ENCODE peak calls at places on chromosome 11, in ten cellular contexts. T, B, I, S, F, U, E, Z, C and N are unnamed samples.

GRCh38 chr11:106413222-106413621 is 335.8 kb downstream of the AASDHPPT start:
- DNase-seq in T (no peak), B (no peak), I (no peak), S (no peak), F (no peak), U (no peak), E (no peak), Z (no peak), C (no peak), N (no peak)

GRCh38 chr11:121452609-121453150 is at the start of gene SORL1-AS1:
- DNase-seq in T (peak), B (no peak), I (no peak), S (peak), F (no peak), U (peak), E (no peak), Z (no peak), C (peak), N (peak)

GRCh38 chr11:46363031-46363407 is 15.8 kb downstream of the DGKZ start:
- DNase-seq in T (peak), B (no peak), I (peak), S (no peak), F (no peak), U (no peak), E (no peak), Z (peak), C (peak), N (peak)

GRCh38 chr11:27642954-27643353 is 57.3 kb downstream of the BDNF start:
- DNase-seq in T (no peak), B (no peak), I (no peak), S (no peak), F (no peak), U (no peak), E (no peak), Z (no peak), C (no peak), N (no peak)

GRCh38 chr11:66026017-66026529 is at the start of gene CATSPER1:
- DNase-seq in T (no peak), B (no peak), I (no peak), S (no peak), F (no peak), U (no peak), E (no peak), Z (no peak), C (no peak), N (no peak)

GRCh38 chr11:128399722-128400121 is 187.6 kb downstream of the ETS1 start:
- DNase-seq in T (no peak), B (no peak), I (no peak), S (no peak), F (no peak), U (no peak), E (no peak), Z (no peak), C (no peak), N (no peak)

GRCh38 chr11:125063429-125064043 is 431 bp downstream of the SLC37A2 start:
- DNase-seq in T (no peak), B (peak), I (no peak), S (peak), F (peak), U (no peak), E (no peak), Z (no peak), C (no peak), N (no peak)

GRCh38 chr11:86624366-86624765 is 48.0 kb downstream of the ME3 start:
- DNase-seq in T (peak), B (no peak), I (peak), S (no peak), F (no peak), U (no peak), E (no peak), Z (no peak), C (no peak), N (peak)

DNA sequence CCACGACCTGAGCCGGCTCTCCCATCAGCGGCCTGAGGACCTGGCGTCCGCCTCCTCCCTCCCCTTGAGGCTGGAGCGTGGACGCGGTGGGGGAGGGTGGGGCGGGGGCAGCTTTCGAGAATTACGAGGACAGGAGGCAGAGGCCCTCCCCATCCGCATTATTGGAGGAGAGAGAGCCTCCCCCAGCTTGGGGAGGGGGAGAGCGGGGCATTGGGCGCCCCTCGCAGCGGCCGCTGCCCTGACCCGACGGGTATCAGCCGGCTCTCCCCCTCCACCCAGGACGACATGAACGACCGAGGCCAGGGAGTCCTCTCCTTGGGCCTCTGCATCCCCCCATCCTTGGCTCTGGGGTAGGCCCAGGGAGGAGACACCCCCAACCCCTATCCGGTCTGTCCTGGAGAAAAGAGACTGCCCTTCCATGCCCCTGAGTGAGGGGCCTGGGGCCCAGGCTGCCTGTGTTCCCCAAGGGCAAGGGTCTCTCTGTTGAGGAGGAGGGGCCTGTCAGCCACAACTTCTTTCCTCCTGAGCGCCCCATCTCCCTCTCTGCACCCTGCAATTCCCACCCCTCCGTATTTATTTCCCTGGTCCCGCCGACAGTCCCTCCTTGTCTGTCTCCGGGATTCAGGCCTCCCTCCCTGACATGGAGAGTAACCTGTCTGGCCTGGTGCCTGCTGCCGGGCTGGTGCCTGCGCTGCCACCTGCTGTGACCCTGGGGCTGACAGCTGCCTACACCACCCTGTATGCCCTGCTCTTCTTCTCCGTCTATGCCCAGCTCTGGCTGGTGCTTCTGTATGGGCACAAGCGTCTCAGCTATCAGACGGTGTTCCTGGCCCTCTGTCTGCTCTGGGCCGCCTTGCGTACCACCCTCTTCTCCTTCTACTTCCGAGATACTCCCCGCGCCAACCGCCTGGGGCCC is 495 bp downstream of the GPR137 start:
- DNase-seq in T (no peak), B (peak), I (no peak), S (no peak), F (no peak), U (no peak), E (no peak), Z (no peak), C (no peak), N (peak)
- H3K4me3 ChIP-seq in T (peak), B (peak), I (peak), S (peak), F (peak), U (peak), E (peak), Z (peak), C (peak), N (peak)

GRCh38 chr11:100719809-100720221 is 32.7 kb downstream of the ARHGAP42 start:
- DNase-seq in T (peak), B (peak), I (peak), S (no peak), F (no peak), U (peak), E (peak), Z (peak), C (peak), N (peak)
- H3K4me3 ChIP-seq in T (no peak), B (no peak), I (no peak), S (no peak), F (no peak), U (no peak), E (no peak), Z (no peak), C (no peak), N (no peak)

GRCh38 chr11:122754028-122754427 is 84.3 kb upstream of the CRTAM start:
- DNase-seq in T (no peak), B (no peak), I (no peak), S (no peak), F (no peak), U (no peak), E (no peak), Z (no peak), C (no peak), N (no peak)

GRCh38 chr11:122755409-122755808 is 82.9 kb upstream of the CRTAM start:
- DNase-seq in T (no peak), B (peak), I (no peak), S (no peak), F (peak), U (peak), E (no peak), Z (no peak), C (no peak), N (no peak)

GRCh38 chr11:122755941-122756340 is 82.4 kb upstream of the CRTAM start:
- DNase-seq in T (no peak), B (no peak), I (no peak), S (no peak), F (no peak), U (no peak), E (no peak), Z (no peak), C (no peak), N (no peak)

GRCh38 chr11:122756417-122756816 is 81.9 kb upstream of the CRTAM start:
- DNase-seq in T (no peak), B (no peak), I (no peak), S (peak), F (no peak), U (no peak), E (no peak), Z (no peak), C (no peak), N (peak)

GRCh38 chr11:122754553-122755322 is 83.6 kb upstream of the CRTAM start:
- DNase-seq in T (peak), B (peak), I (no peak), S (peak), F (peak), U (no peak), E (no peak), Z (no peak), C (no peak), N (peak)
- H3K4me3 ChIP-seq in T (no peak), B (no peak), I (no peak), S (no peak), F (no peak), U (no peak), E (no peak), Z (no peak), C (no peak), N (no peak)

GRCh38 chr11:117300773-117301172 is 9.6 kb downstream of the BACE1-AS start:
- DNase-seq in T (no peak), B (no peak), I (peak), S (no peak), F (no peak), U (no peak), E (no peak), Z (no peak), C (no peak), N (no peak)

GRCh38 chr11:117298195-117298594 is 7.0 kb downstream of the BACE1-AS start:
- DNase-seq in T (no peak), B (no peak), I (no peak), S (no peak), F (no peak), U (no peak), E (no peak), Z (no peak), C (no peak), N (peak)

GRCh38 chr11:117300301-117300700 is 9.2 kb downstream of the BACE1-AS start:
- DNase-seq in T (peak), B (peak), I (peak), S (no peak), F (peak), U (peak), E (no peak), Z (peak), C (peak), N (peak)

GRCh38 chr11:117302228-117302627 is 11.1 kb downstream of the BACE1-AS start:
- DNase-seq in T (no peak), B (no peak), I (no peak), S (no peak), F (no peak), U (no peak), E (no peak), Z (no peak), C (no peak), N (no peak)

DNA sequence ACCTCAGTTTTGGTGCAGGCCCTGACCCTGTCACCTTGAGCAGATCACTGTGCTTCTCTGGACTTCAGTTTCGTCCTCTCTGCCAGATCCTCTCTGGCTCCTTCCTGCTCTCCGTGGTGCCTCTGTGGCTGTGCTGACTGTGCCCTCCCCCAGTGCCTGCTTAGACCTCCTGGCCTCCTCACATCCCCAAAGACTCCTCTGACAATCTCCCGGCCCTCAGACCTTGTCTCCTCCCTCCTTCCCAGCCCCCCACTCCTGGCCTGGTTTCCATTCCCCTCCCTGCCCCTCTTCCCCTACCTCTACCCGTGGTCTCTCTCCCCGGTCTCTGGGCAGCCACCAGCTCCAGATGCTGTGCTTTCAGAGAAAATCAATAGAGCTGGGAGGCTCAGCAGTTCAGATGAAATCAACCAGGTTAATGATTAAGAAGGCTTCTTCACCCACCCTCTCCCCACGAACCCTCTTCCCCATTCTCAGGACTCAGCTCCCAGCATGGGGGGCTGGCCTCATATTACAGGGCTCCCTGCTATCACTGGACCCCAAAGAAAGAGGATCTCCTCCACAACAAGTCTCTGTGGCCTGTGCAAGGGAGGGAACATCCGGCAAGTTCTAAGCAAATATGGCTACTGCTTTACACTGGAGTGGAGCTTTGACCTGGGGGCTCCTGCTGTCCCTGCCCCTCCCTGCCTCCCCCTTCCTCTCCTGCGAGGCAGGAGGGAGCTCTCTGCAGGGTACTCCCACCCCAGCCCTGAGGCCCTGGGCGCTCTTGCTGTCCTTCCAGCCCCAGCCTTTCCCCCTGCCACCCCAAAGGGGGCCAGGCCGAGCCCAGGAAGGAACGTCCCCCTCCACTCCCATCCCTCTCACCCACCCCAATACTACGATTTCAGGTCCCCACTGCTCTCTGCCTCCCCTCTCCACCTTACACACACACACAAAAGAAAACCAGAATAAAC is 8.5 kb downstream of the BACE1-AS start:
- DNase-seq in T (no peak), B (peak), I (no peak), S (no peak), F (no peak), U (peak), E (no peak), Z (no peak), C (no peak), N (peak)
- H3K4me3 ChIP-seq in T (no peak), B (no peak), I (no peak), S (no peak), F (no peak), U (no peak), E (peak), Z (no peak), C (no peak), N (no peak)

GRCh38 chr11:104970756-104971155 is 2.4 kb upstream of the CASP4 start:
- DNase-seq in T (no peak), B (no peak), I (no peak), S (no peak), F (no peak), U (no peak), E (no peak), Z (no peak), C (no peak), N (no peak)
- H3K4me3 ChIP-seq in T (no peak), B (no peak), I (no peak), S (no peak), F (no peak), U (no peak), E (no peak), Z (no peak), C (no peak), N (no peak)

GRCh38 chr11:10528121-10528520 is 12.9 kb downstream of the RNF141 start:
- DNase-seq in T (no peak), B (no peak), I (no peak), S (no peak), F (no peak), U (no peak), E (no peak), Z (no peak), C (peak), N (no peak)
- H3K4me3 ChIP-seq in T (no peak), B (no peak), I (no peak), S (no peak), F (no peak), U (no peak), E (no peak), Z (no peak), C (no peak), N (no peak)

GRCh38 chr11:63835156-63835540 is 3.8 kb upstream of the MARK2 start:
- DNase-seq in T (no peak), B (no peak), I (no peak), S (no peak), F (no peak), U (no peak), E (no peak), Z (no peak), C (no peak), N (no peak)

GRCh38 chr11:63832336-63832735 is 6.6 kb upstream of the MARK2 start:
- DNase-seq in T (no peak), B (peak), I (no peak), S (no peak), F (no peak), U (no peak), E (no peak), Z (no peak), C (no peak), N (no peak)

GRCh38 chr11:63834532-63835155 is 4.3 kb upstream of the MARK2 start:
- DNase-seq in T (no peak), B (no peak), I (no peak), S (no peak), F (no peak), U (no peak), E (no peak), Z (no peak), C (no peak), N (no peak)

GRCh38 chr11:63831326-63831725 is 7.6 kb upstream of the MARK2 start:
- DNase-seq in T (no peak), B (peak), I (no peak), S (no peak), F (no peak), U (no peak), E (no peak), Z (no peak), C (no peak), N (no peak)

DNA sequence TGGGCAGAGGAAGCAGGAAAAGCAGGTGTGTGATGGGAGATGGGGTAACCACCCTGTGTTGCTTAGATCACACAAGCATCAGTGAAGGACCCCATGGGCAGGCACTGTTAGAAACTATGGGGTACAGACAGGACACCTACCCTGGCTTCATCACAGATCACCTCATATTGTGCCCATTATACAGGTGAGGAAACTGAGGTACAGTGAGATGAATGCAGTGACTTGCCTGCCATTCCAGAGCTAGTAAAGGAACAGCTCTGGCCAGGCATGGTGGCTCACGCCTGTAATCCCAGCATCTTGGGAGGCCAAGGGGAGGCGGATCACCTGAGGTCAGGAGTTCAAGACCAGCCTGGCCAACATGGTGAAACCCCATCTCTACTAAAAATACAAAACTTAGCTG is 5.9 kb upstream of the MARK2 start:
- DNase-seq in T (no peak), B (no peak), I (no peak), S (no peak), F (no peak), U (no peak), E (no peak), Z (no peak), C (no peak), N (no peak)
- H3K4me3 ChIP-seq in T (no peak), B (no peak), I (no peak), S (no peak), F (no peak), U (no peak), E (no peak), Z (no peak), C (no peak), N (no peak)

DNA sequence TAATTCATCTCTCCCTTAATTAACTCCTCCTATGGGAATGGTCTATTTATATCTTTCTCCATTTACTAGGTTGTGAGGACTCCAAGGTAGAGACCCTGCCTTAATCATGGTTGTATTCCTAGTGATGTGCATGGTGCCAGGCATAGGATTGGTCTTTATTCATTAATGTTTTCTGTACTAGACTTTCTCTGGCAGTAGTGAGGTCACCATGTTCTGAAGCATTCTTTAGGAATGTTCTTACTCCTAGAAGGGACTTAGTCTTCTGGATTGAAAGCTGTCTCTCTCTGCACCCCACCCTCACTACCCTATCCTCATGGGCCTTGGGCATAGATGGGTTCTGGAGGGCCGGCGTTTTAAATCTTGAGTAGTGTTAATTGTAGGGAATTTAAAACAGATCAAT is 10.6 kb upstream of the INSC start:
- DNase-seq in T (no peak), B (no peak), I (peak), S (no peak), F (no peak), U (no peak), E (no peak), Z (no peak), C (peak), N (no peak)
- H3K4me3 ChIP-seq in T (no peak), B (no peak), I (no peak), S (no peak), F (no peak), U (no peak), E (no peak), Z (no peak), C (no peak), N (no peak)

GRCh38 chr11:62401356-62401755 is 17.5 kb upstream of the SCGB1A1 start:
- DNase-seq in T (no peak), B (no peak), I (no peak), S (no peak), F (no peak), U (no peak), E (no peak), Z (no peak), C (no peak), N (no peak)

GRCh38 chr11:62402994-62403393 is 15.8 kb upstream of the SCGB1A1 start:
- DNase-seq in T (no peak), B (no peak), I (no peak), S (no peak), F (no peak), U (no peak), E (no peak), Z (no peak), C (no peak), N (no peak)

GRCh38 chr11:62402226-62402625 is 16.6 kb upstream of the SCGB1A1 start:
- DNase-seq in T (no peak), B (no peak), I (peak), S (peak), F (no peak), U (no peak), E (no peak), Z (peak), C (no peak), N (peak)

GRCh38 chr11:62400760-62401159 is 18.1 kb upstream of the SCGB1A1 start:
- DNase-seq in T (peak), B (peak), I (peak), S (no peak), F (peak), U (peak), E (peak), Z (peak), C (peak), N (peak)

GRCh38 chr11:62401781-62402180 is 17.1 kb upstream of the SCGB1A1 start:
- DNase-seq in T (no peak), B (peak), I (no peak), S (no peak), F (no peak), U (no peak), E (no peak), Z (no peak), C (no peak), N (no peak)
- H3K4me3 ChIP-seq in T (no peak), B (no peak), I (no peak), S (peak), F (no peak), U (no peak), E (peak), Z (no peak), C (no peak), N (no peak)